ENCODE peak calls at places on chromosomes 11 and 22, in ten cellular contexts. L, G, R, A, V, N, C, X, O and F are unnamed samples.

GRCh38 chr11:8631395-8632110 is 37.5 kb upstream of the STK33 start:
- DNase-seq in N (no peak), V (no peak), C (no peak), O (no peak), A (peak; percentile 52), R (no peak), L (no peak), X (peak; percentile 85), G (no peak), F (no peak)

GRCh38 chr11:62445314-62445740 is 26.5 kb downstream of the SCGB1A1 start:
- DNase-seq in A (no peak), G (no peak), N (no peak), O (no peak), X (no peak), R (no peak), C (no peak), V (no peak), L (no peak), F (no peak)

GRCh38 chr11:65574147-65574962 is 1.5 kb upstream of the EHBP1L1 start:
- DNase-seq in O (peak; percentile 64), A (peak; percentile 88), R (peak; percentile 74), N (peak; percentile 95), G (peak; percentile 96), C (peak; percentile 70), L (peak; percentile 75), V (peak; percentile 87), X (peak; percentile 84), F (peak; percentile 79)

GRCh38 chr22:42680648-42681047 is 31.5 kb upstream of the CYB5R3 start:
- DNase-seq in G (no peak), R (no peak), N (peak; percentile 50), O (no peak), A (peak; percentile 78), V (no peak), L (no peak), C (no peak), X (peak; percentile 84), F (no peak)

GRCh38 chr11:57779275-57779674 is 17.7 kb downstream of the CTNND1 start:
- DNase-seq in O (no peak), X (peak; percentile 41), V (no peak), C (no peak), R (no peak), A (no peak), G (no peak), N (no peak), L (no peak), F (peak; percentile 15)

GRCh38 chr11:92457250-92457649 is 232.6 kb downstream of the FAT3 start:
- DNase-seq in L (no peak), O (no peak), N (no peak), X (no peak), R (no peak), C (no peak), G (no peak), A (no peak), V (no peak), F (no peak)

GRCh38 chr11:8192016-8192895 is 23.4 kb upstream of the RIC3 start:
- DNase-seq in G (no peak), R (no peak), X (peak; percentile 29), V (peak; percentile 51), A (peak; percentile 24), L (no peak), C (peak; percentile 13), N (peak; percentile 50), O (peak; percentile 77), F (peak; percentile 65)

GRCh38 chr22:23904855-23905254 is 10.7 kb downstream of the MIF start:
- DNase-seq in O (peak; percentile 85), N (no peak), R (no peak), C (no peak), G (no peak), V (no peak), A (no peak), X (no peak), L (no peak), F (peak; percentile 31)

GRCh38 chr11:68460741-68461283 is at the start of gene PPP6R3:
- DNase-seq in L (no peak), V (no peak), A (no peak), G (no peak), R (no peak), N (no peak), C (no peak), O (no peak), X (no peak), F (no peak)

GRCh38 chr11:19811391-19811790 is 98.8 kb downstream of the NAV2 start:
- DNase-seq in X (no peak), O (no peak), C (no peak), G (no peak), N (no peak), R (no peak), L (no peak), A (no peak), V (no peak), F (no peak)

GRCh38 chr11:59957094-59957493 is 6.7 kb upstream of the OOSP4A start:
- DNase-seq in X (no peak), L (no peak), V (no peak), O (no peak), G (no peak), A (no peak), N (no peak), R (no peak), C (no peak), F (no peak)

GRCh38 chr11:111049131-111049530 is 196.4 kb upstream of the POU2AF2 start:
- DNase-seq in A (no peak), C (no peak), V (no peak), L (no peak), O (no peak), G (no peak), N (no peak), X (no peak), R (no peak), F (no peak)

GRCh38 chr11:66048525-66049313 is at the start of gene GAL3ST3:
- DNase-seq in L (no peak), V (no peak), N (no peak), C (no peak), O (no peak), R (no peak), X (no peak), G (no peak), A (no peak), F (no peak)

GRCh38 chr22:46128606-46129005 is 21.7 kb upstream of the PPARA start:
- DNase-seq in X (no peak), V (no peak), N (no peak), G (no peak), C (no peak), L (no peak), O (no peak), A (no peak), R (no peak), F (no peak)

GRCh38 chr22:36332623-36333331 is 55.0 kb downstream of the MYH9 start:
- DNase-seq in N (no peak), L (no peak), X (peak; percentile 77), V (no peak), R (peak; percentile 55), C (peak; percentile 32), G (no peak), O (no peak), A (no peak), F (no peak)

GRCh38 chr11:61671527-61671926 is 8.7 kb upstream of the DAGLA start:
- DNase-seq in X (no peak), V (no peak), O (no peak), L (no peak), N (no peak), A (no peak), C (no peak), G (no peak), R (peak; percentile 30), F (no peak)

GRCh38 chr11:66834943-66835342 is 8.3 kb upstream of the RCE1 start:
- DNase-seq in N (no peak), X (no peak), L (no peak), A (no peak), O (no peak), C (no peak), V (no peak), R (no peak), G (no peak), F (no peak)

GRCh38 chr11:3202305-3202704 is 16.3 kb downstream of the MRGPRG start:
- DNase-seq in R (no peak), G (no peak), C (no peak), V (no peak), N (no peak), A (no peak), O (peak; percentile 20), X (no peak), L (no peak), F (no peak)

GRCh38 chr11:134019500-134019899 is 49.4 kb upstream of the JAM3 start:
- DNase-seq in A (no peak), R (peak; percentile 17), N (no peak), C (no peak), X (no peak), V (no peak), G (no peak), L (no peak), O (no peak), F (no peak)

GRCh38 chr11:5037926-5038325 is 8.4 kb upstream of the OR52J3 start:
- DNase-seq in A (no peak), L (no peak), G (no peak), X (no peak), C (no peak), V (no peak), O (no peak), N (no peak), R (no peak), F (no peak)

GRCh38 chr11:95506777-95507176 is 275.8 kb upstream of the SESN3 start:
- DNase-seq in A (no peak), G (no peak), X (peak; percentile 67), C (no peak), V (no peak), L (no peak), R (no peak), O (no peak), N (no peak), F (no peak)

GRCh38 chr11:19905280-19905853 is 192.7 kb downstream of the NAV2 start:
- DNase-seq in C (no peak), L (no peak), G (no peak), R (no peak), A (peak; percentile 47), N (no peak), V (no peak), O (no peak), X (no peak), F (no peak)

GRCh38 chr11:111183706-111184105 is 61.8 kb upstream of the POU2AF2 start:
- DNase-seq in R (no peak), C (no peak), L (no peak), N (no peak), G (no peak), A (no peak), X (no peak), O (no peak), V (no peak), F (no peak)

GRCh38 chr11:59839615-59840014 is 5.7 kb downstream of the CBLIF start:
- DNase-seq in N (no peak), X (no peak), A (no peak), L (no peak), R (no peak), V (no peak), G (no peak), C (no peak), O (no peak), F (no peak)

GRCh38 chr22:30770716-30771115 is 76.0 kb downstream of the OSBP2 start:
- DNase-seq in R (no peak), G (no peak), V (no peak), N (no peak), C (no peak), A (no peak), X (no peak), O (no peak), L (no peak), F (no peak)

GRCh38 chr22:45892681-45893461 is 84.1 kb downstream of the WNT7B start:
- DNase-seq in G (peak; percentile 61), L (no peak), C (no peak), N (peak; percentile 12), V (no peak), A (no peak), X (no peak), R (no peak), O (no peak), F (no peak)

GRCh38 chr11:19718976-19719375 is 6.3 kb downstream of the NAV2 start:
- DNase-seq in R (no peak), N (no peak), V (no peak), A (no peak), O (no peak), L (no peak), G (no peak), C (no peak), X (no peak), F (no peak)

GRCh38 chr11:2586793-2587131 is 113.0 kb downstream of the KCNQ1OT1 start:
- DNase-seq in C (no peak), L (no peak), O (peak; percentile 17), X (no peak), V (no peak), G (peak; percentile 58), N (no peak), R (no peak), A (no peak), F (no peak)